ENCODE peak calls at places on chromosomes 16 and 17, in six cellular contexts. T is Kasumi-1; P is stimulated activated effector memory CD8-positive, alpha-beta T cell treated with anti-CD3 and anti-CD28 coated beads, Interleukin-12 subunit alpha, Interleukin-12 subunit beta, amount 100 ng/mL, for 72 hours; K is H1; E is activated gamma-delta T cell treated with anti-CD3 and anti-CD28 coated beads, Interleukin-2, amount 50 U/mL, for 16 hours; X is skeletal muscle cell. J is an unnamed sample.

GRCh38 chr17:76370261-76370993 is 14.0 kb upstream of the SPHK1 start:
- DNase-seq in T (peak; percentile 61), P (no peak), K (no peak), E (no peak), X (peak; percentile 86), J (no peak)

GRCh38 chr16:73549960-73550359 is 502.0 kb upstream of the ZFHX3 start:
- DNase-seq in T (no peak), P (no peak), K (no peak), E (no peak), X (no peak), J (no peak)

GRCh38 chr16:3212567-3212966 is 22.4 kb downstream of the ZNF200 start:
- DNase-seq in T (no peak), P (no peak), K (no peak), E (no peak), X (no peak), J (no peak)

GRCh38 chr17:46163316-46163715 is 29.9 kb downstream of the KANSL1 start:
- DNase-seq in T (peak; percentile 50), P (no peak), K (no peak), E (no peak), X (no peak), J (no peak)

GRCh38 chr17:28744104-28744801 is 442 bp downstream of the TRAF4 start:
- DNase-seq in T (no peak), P (peak; percentile 46), K (no peak), E (no peak), X (no peak), J (peak; percentile 53)

GRCh38 chr16:22291860-22292692 is 5.1 kb upstream of the POLR3E start:
- DNase-seq in T (no peak), P (no peak), K (no peak), E (no peak), X (no peak), J (peak; percentile 11)

GRCh38 chr16:31714899-31715504 is 158.6 kb upstream of the ZNF267 start:
- DNase-seq in T (peak; percentile 77), P (no peak), K (no peak), E (no peak), X (no peak), J (no peak)

GRCh38 chr17:75557075-75557851 is 30.3 kb upstream of the MYO15B start:
- DNase-seq in T (no peak), P (no peak), K (no peak), E (no peak), X (no peak), J (no peak)

GRCh38 chr17:33266116-33266515 is 27.0 kb downstream of the ASIC2 start:
- DNase-seq in T (no peak), P (no peak), K (no peak), E (no peak), X (no peak), J (no peak)

GRCh38 chr17:74964246-74964761 is 8.3 kb downstream of the HID1 start:
- DNase-seq in T (no peak), P (no peak), K (no peak), E (no peak), X (no peak), J (no peak)

J was measured in NCI-H146.